ENCODE peak calls at places on chromosomes 1 and 21, in four cellular contexts. Z, Y, B and G are unnamed samples.

GRCh38 chr1:50973875-50974617 is 4.0 kb downstream of the CDKN2C start:
- DNase-seq in Z (no peak), B (no peak), Y (no peak), G (no peak)

GRCh38 chr1:67436511-67437057 is 6.4 kb upstream of the SERBP1 start:
- DNase-seq in Y (no peak), Z (no peak), B (no peak), G (no peak)

GRCh38 chr1:156045070-156045469 is 8.5 kb downstream of the UBQLN4 start:
- DNase-seq in Y (no peak), Z (no peak), B (no peak), G (no peak)

GRCh38 chr1:244896550-244896949 is 32.2 kb upstream of the HNRNPU start:
- DNase-seq in Y (peak), Z (peak), B (no peak), G (no peak)

GRCh38 chr1:85605519-85606413 is 25.2 kb downstream of the CCN1 start:
- DNase-seq in B (no peak), Z (no peak), Y (no peak), G (no peak)

GRCh38 chr1:86504130-86504479 is 35.4 kb downstream of the CLCA1 start:
- DNase-seq in B (no peak), Z (no peak), Y (no peak), G (no peak)

GRCh38 chr1:65992160-65993046 is 199.7 kb downstream of the PDE4B start:
- DNase-seq in B (no peak), Y (no peak), Z (peak), G (no peak)

GRCh38 chr21:37257967-37258877 is 8.9 kb downstream of the VPS26C start:
- DNase-seq in Y (peak), Z (peak), B (peak), G (peak)

GRCh38 chr21:45461369-45461750 is 56.4 kb downstream of the COL18A1 start:
- DNase-seq in Z (no peak), Y (no peak), B (no peak), G (no peak)

GRCh38 chr1:12447849-12448312 is 170.1 kb downstream of the DHRS3 start:
- DNase-seq in Y (peak), Z (no peak), B (no peak), G (peak)

GRCh38 chr1:244050835-244051444 is at the start of gene ZBTB18:
- DNase-seq in Z (no peak), Y (peak), B (no peak), G (peak)

GRCh38 chr1:212463565-212464270 is 31.0 kb downstream of the NENF start:
- DNase-seq in Z (no peak), B (no peak), Y (no peak), G (no peak)

GRCh38 chr1:12851779-12852178 is 3.3 kb upstream of the HNRNPCL1 start:
- DNase-seq in Y (no peak), B (no peak), Z (no peak), G (no peak)

GRCh38 chr1:60865146-60865545 is 217.2 kb upstream of the NFIA start:
- DNase-seq in Z (no peak), Y (no peak), B (no peak), G (no peak)

GRCh38 chr1:94969137-94969536 is 42.2 kb upstream of the CNN3 start:
- DNase-seq in B (no peak), Z (no peak), Y (no peak), G (no peak)

GRCh38 chr1:34845131-34845901 is 14.2 kb downstream of the SMIM12 start:
- DNase-seq in Z (no peak), B (no peak), Y (no peak), G (peak)

GRCh38 chr1:1312450-1313314 is 4.3 kb downstream of the PUSL1 start:
- DNase-seq in Z (no peak), B (no peak), Y (no peak), G (no peak)

GRCh38 chr1:1315435-1315901 is 7.1 kb downstream of the PUSL1 start:
- DNase-seq in Z (no peak), Y (no peak), B (no peak), G (no peak)

GRCh38 chr1:1314237-1314586 is 5.8 kb downstream of the PUSL1 start:
- DNase-seq in Y (no peak), Z (no peak), B (no peak), G (no peak)

GRCh38 chr1:1313500-1314236 is 5.3 kb downstream of the PUSL1 start:
- DNase-seq in B (no peak), Z (no peak), Y (no peak), G (no peak)

DNA sequence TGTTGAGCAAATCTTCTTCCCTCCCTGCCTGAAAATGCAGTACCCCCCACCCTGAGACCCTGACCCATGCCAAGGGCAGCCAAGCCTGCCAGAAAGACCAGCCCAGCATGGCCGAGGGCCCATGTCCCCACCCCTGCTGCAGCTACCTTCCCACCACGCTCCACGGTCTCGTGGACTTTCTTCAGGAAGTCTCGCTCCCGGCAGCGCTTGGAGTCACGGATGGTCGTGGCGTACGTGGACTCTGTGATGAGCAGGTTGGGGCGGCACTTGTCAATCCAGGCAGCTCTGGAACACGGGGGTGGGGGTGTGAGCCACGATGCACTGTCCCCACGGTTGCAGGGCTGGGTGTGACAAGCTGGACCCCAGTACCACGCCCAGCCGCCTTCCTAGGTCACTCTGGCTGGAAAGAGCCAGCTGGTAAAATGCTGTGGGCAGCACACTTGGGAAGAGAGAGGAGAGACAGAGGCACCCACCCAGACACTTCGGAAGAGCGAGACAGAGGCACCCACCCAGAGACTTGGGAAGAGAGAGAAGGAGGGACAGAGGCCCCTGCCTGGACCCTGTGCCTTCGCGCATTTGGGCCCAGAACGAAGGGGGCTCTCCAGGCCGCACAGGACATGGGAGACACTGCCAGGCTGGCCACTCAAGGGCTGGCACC is 6.4 kb downstream of the PUSL1 start:
- DNase-seq in B (no peak), Y (no peak), Z (no peak), G (no peak)
- TF ChIP-seq POLR2A in B (no peak), Y (no peak), Z (no peak), G (no peak)

DNA sequence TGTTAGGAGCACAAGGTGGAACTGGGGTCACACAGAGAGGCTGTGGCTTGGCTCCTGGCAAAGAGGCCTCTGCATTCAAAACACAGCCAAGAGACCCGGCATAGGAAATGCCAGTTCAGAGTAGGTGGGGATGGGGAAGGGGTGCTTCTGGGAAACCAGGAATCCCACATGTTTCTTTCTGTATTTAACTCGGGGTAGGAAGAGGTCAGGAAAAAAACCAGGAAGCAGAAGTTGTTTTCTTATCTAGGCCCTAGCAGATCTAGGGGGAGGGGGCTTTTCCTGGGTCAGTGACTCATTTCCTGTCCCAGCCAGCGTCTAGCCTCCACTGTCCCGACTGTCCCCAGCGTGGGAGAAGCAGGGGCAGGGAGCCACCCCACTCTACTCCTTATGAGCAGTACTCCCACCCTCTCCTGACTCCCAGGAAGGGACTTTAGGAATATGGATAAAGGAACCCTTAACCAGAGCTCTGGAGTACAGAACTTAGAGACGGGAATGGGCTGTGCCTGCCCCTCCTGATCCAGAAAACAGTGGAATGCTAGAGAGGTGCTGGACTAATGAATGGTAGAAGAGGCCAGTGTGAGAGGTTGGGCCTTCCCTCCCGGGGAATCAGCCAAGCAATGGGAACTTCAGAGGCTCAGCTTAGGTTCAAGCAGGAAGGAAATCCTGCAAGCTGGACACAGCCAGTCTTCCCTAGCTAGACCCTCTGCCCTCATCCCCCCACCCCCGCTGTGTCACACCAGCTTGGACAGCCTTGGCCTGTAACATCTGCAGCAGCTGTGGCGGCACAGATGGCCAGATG is 5.7 kb downstream of the FHL3 start:
- DNase-seq in Z (no peak), B (no peak), Y (peak), G (peak)
- TF ChIP-seq POLR2A in Z (no peak), B (no peak), Y (no peak), G (peak)

DNA sequence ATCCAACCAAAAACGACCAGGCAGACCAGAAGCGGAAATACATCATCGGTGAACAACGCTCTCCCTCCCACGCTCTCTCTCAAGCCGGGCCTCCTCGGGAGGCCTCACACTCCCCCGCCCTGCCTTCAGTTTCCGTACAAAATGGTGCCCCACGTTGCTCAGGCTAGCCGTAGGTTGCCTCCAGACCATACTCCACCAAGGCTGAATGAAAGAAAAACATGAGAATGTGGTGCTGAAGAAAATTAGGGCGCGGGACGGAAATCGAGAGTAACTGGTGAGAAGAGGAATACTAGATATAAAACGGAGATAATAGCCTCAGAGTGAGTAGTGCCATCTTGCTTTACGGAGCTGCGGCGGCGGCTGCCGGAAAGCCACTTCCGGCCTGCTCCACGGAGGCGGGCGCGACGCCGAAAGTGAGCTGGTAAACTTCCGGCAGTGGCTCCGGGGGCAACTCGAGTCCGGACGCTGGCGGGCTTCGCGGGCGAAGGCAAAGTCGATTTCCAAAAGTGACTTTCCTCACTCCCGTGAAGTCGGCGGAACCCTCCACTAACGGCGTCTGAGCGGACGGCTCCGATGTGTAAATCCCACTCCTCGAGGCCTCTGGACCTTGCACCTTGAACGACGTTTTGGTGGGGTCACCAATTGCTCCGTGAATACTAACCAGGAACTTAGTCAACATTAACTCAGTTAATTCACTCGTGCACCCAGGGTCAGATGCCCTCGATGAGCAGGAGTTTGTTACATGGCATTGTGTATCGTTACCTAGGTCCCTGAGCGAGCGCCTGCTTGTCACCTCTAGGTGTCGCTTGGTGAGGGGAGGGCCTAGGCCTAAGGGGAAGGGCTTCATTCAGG is at the start of gene SH3BP5L:
- DNase-seq in Y (peak), Z (peak), B (peak), G (peak)
- TF ChIP-seq POLR2A in Y (peak), Z (peak), B (peak), G (peak)

DNA sequence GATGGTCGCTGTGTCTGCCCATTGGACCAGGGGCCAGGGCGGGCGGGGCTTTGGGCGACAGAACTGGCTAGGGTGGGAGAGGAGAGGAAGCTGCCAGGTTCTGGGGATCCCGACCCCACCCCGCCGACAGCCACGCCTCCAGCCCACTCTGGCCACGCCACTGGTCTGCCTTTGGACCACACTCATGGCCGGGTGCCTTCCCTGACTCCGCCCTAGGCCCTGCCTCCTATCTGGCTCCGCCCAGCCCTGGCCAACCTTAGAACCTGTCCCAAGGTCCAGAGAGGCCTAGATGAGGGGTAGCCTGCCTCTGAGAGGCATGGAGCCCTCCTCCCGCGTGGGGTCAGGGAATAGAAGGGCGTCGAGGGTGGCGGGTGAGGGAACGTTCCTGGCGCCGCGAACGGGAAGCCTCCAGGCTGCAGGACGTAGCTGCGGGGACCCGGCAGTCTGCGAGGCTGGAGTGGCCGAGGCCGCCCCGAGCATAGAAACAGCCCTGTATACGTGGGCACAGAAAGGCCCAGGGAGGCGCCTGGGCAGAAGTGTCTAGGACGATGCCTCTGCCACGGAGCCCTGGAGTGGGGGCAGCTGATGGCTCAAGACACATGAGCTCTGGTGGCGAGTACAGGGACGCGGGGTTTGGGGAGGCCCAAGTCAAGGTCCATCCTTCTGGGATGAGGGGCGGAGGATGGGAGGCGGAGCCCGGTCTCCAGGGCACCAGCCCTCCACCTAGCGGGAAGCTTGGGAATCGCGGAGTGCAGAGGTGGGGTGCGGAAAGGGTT is 11.5 kb upstream of the COL16A1 start:
- DNase-seq in Y (peak), B (peak), Z (peak), G (peak)
- TF ChIP-seq POLR2A in Y (no peak), B (peak), Z (peak), G (no peak)

GRCh38 chr1:44723064-44723463 is 7.9 kb downstream of the RNU5D-1 start:
- DNase-seq in Z (no peak), Y (no peak), B (no peak), G (no peak)

GRCh38 chr1:44719318-44719717 is 11.7 kb downstream of the RNU5D-1 start:
- DNase-seq in Y (no peak), B (no peak), Z (no peak), G (no peak)

GRCh38 chr1:44723496-44724407 is 7.2 kb downstream of the RNU5D-1 start:
- DNase-seq in Y (no peak), Z (no peak), B (no peak), G (no peak)

GRCh38 chr1:44720281-44720680 is 10.7 kb downstream of the RNU5D-1 start:
- DNase-seq in Z (no peak), Y (no peak), B (no peak), G (no peak)

GRCh38 chr1:44721521-44722361 is 9.2 kb downstream of the RNU5D-1 start:
- DNase-seq in Z (peak), B (no peak), Y (peak), G (peak)
- TF ChIP-seq POLR2A in Z (peak), B (peak), Y (peak), G (peak)